ENCODE peak calls at places on chromosomes 2 and 18, in five cellular contexts. One of them, this sample, is unnamed.

GRCh38 chr2:15881120-15881433 is 59.3 kb upstream of the MYCN start:
- DNase-seq in stomach: no peak
- DNase-seq in heart right ventricle: no peak
- DNase-seq in hepatocyte: no peak
- DNase-seq in Caco-2: no peak
- DNase-seq in this sample: no peak

GRCh38 chr2:85405076-85405402 is 5.1 kb downstream of the CAPG start:
- DNase-seq in stomach: no peak
- DNase-seq in heart right ventricle: no peak
- DNase-seq in hepatocyte: no peak
- DNase-seq in Caco-2: no peak
- DNase-seq in this sample: no peak

GRCh38 chr2:185291035-185291647 is 447.5 kb upstream of the FSIP2 start:
- DNase-seq in stomach: peak; percentile 71
- DNase-seq in heart right ventricle: no peak
- DNase-seq in hepatocyte: peak; percentile 83
- DNase-seq in Caco-2: peak; percentile 72
- DNase-seq in this sample: peak; percentile 61

GRCh38 chr2:144456680-144457079 is 63.2 kb downstream of the ZEB2 start:
- DNase-seq in stomach: no peak
- DNase-seq in heart right ventricle: peak; percentile 15
- DNase-seq in hepatocyte: peak; percentile 49
- DNase-seq in Caco-2: no peak
- DNase-seq in this sample: no peak

GRCh38 chr2:100068395-100068794 is 74.0 kb downstream of the AFF3 start:
- DNase-seq in stomach: no peak
- DNase-seq in heart right ventricle: no peak
- DNase-seq in hepatocyte: no peak
- DNase-seq in Caco-2: no peak
- DNase-seq in this sample: no peak

GRCh38 chr2:199070550-199070949 is 387.2 kb downstream of the SATB2 start:
- DNase-seq in stomach: no peak
- DNase-seq in heart right ventricle: no peak
- DNase-seq in hepatocyte: no peak
- DNase-seq in Caco-2: no peak
- DNase-seq in this sample: no peak

GRCh38 chr2:193141-193552 is 70.7 kb downstream of the SH3YL1 start:
- DNase-seq in stomach: no peak
- DNase-seq in heart right ventricle: no peak
- DNase-seq in hepatocyte: no peak
- DNase-seq in Caco-2: no peak
- DNase-seq in this sample: no peak

GRCh38 chr2:101516833-101517690 is 42.1 kb upstream of the RFX8 start:
- DNase-seq in stomach: peak; percentile 45
- DNase-seq in heart right ventricle: no peak
- DNase-seq in hepatocyte: no peak
- DNase-seq in Caco-2: no peak
- DNase-seq in this sample: no peak

GRCh38 chr2:75162897-75163296 is 36.4 kb downstream of the TACR1 start:
- DNase-seq in stomach: no peak
- DNase-seq in heart right ventricle: no peak
- DNase-seq in hepatocyte: no peak
- DNase-seq in Caco-2: no peak
- DNase-seq in this sample: no peak

GRCh38 chr18:68177807-68178702 is 536.9 kb downstream of the TMX3 start:
- DNase-seq in stomach: peak; percentile 25
- DNase-seq in heart right ventricle: no peak
- DNase-seq in hepatocyte: peak; percentile 43
- DNase-seq in Caco-2: no peak
- DNase-seq in this sample: no peak

GRCh38 chr2:203685789-203686433 is 20.5 kb upstream of the CD28 start:
- DNase-seq in stomach: no peak
- DNase-seq in heart right ventricle: no peak
- DNase-seq in hepatocyte: no peak
- DNase-seq in Caco-2: no peak
- DNase-seq in this sample: no peak

GRCh38 chr18:21194871-21195771 is 46.9 kb upstream of the GREB1L start:
- DNase-seq in stomach: no peak
- DNase-seq in heart right ventricle: no peak
- DNase-seq in hepatocyte: peak; percentile 42
- DNase-seq in Caco-2: no peak
- DNase-seq in this sample: no peak

GRCh38 chr2:102033028-102033749 is 41.4 kb downstream of the IL1R2 start:
- DNase-seq in stomach: peak; percentile 81
- DNase-seq in heart right ventricle: peak; percentile 33
- DNase-seq in hepatocyte: peak; percentile 53
- DNase-seq in Caco-2: no peak
- DNase-seq in this sample: no peak

GRCh38 chr2:72041638-72042111 is 106.0 kb downstream of the CYP26B1 start:
- DNase-seq in stomach: no peak
- DNase-seq in heart right ventricle: peak; percentile 32
- DNase-seq in hepatocyte: no peak
- DNase-seq in Caco-2: no peak
- DNase-seq in this sample: no peak

GRCh38 chr2:43224131-43224570 is 2.3 kb downstream of the ZFP36L2 start:
- DNase-seq in stomach: peak; percentile 69
- DNase-seq in heart right ventricle: peak; percentile 74
- DNase-seq in hepatocyte: peak; percentile 83
- DNase-seq in Caco-2: peak; percentile 88
- DNase-seq in this sample: peak; percentile 86

GRCh38 chr2:132519566-132519965 is 103.0 kb downstream of the GPR39 start:
- DNase-seq in stomach: no peak
- DNase-seq in heart right ventricle: no peak
- DNase-seq in hepatocyte: no peak
- DNase-seq in Caco-2: no peak
- DNase-seq in this sample: no peak

GRCh38 chr18:29083545-29083944 is 906.6 kb upstream of the CDH2 start:
- DNase-seq in stomach: no peak
- DNase-seq in heart right ventricle: no peak
- DNase-seq in hepatocyte: no peak
- DNase-seq in Caco-2: no peak
- DNase-seq in this sample: no peak

GRCh38 chr18:50454379-50455005 is 79.6 kb downstream of the SKA1 start:
- DNase-seq in stomach: no peak
- DNase-seq in heart right ventricle: no peak
- DNase-seq in hepatocyte: no peak
- DNase-seq in Caco-2: no peak
- DNase-seq in this sample: no peak

GRCh38 chr18:38651736-38652135 is 1086.1 kb upstream of the CELF4 start:
- DNase-seq in stomach: no peak
- DNase-seq in heart right ventricle: no peak
- DNase-seq in hepatocyte: no peak
- DNase-seq in Caco-2: no peak
- DNase-seq in this sample: no peak

GRCh38 chr2:217905395-217905794 is 97.4 kb downstream of the TNS1 start:
- DNase-seq in stomach: no peak
- DNase-seq in heart right ventricle: peak; percentile 72
- DNase-seq in hepatocyte: no peak
- DNase-seq in Caco-2: no peak
- DNase-seq in this sample: no peak

GRCh38 chr18:48356151-48356745 is 52.9 kb downstream of the ZBTB7C start:
- DNase-seq in stomach: no peak
- DNase-seq in heart right ventricle: no peak
- DNase-seq in hepatocyte: no peak
- DNase-seq in Caco-2: no peak
- DNase-seq in this sample: no peak

GRCh38 chr2:227805578-227805977 is 8.1 kb upstream of the CCL20 start:
- DNase-seq in stomach: no peak
- DNase-seq in heart right ventricle: no peak
- DNase-seq in hepatocyte: no peak
- DNase-seq in Caco-2: no peak
- DNase-seq in this sample: no peak

GRCh38 chr18:38751897-38752296 is 1186.3 kb upstream of the CELF4 start:
- DNase-seq in stomach: no peak
- DNase-seq in heart right ventricle: no peak
- DNase-seq in hepatocyte: peak; percentile 32
- DNase-seq in Caco-2: no peak
- DNase-seq in this sample: no peak

GRCh38 chr18:48842259-48843061 is 108.3 kb downstream of the SMAD7 start:
- DNase-seq in stomach: peak; percentile 44
- DNase-seq in heart right ventricle: peak; percentile 42
- DNase-seq in hepatocyte: no peak
- DNase-seq in Caco-2: no peak
- DNase-seq in this sample: no peak

GRCh38 chr2:162401871-162402270 is 57.9 kb downstream of the GCA start:
- DNase-seq in stomach: no peak
- DNase-seq in heart right ventricle: no peak
- DNase-seq in hepatocyte: no peak
- DNase-seq in Caco-2: no peak
- DNase-seq in this sample: no peak

GRCh38 chr2:162400336-162400735 is 56.4 kb downstream of the GCA start:
- DNase-seq in stomach: no peak
- DNase-seq in heart right ventricle: no peak
- DNase-seq in hepatocyte: no peak
- DNase-seq in Caco-2: no peak
- DNase-seq in this sample: no peak

DNA sequence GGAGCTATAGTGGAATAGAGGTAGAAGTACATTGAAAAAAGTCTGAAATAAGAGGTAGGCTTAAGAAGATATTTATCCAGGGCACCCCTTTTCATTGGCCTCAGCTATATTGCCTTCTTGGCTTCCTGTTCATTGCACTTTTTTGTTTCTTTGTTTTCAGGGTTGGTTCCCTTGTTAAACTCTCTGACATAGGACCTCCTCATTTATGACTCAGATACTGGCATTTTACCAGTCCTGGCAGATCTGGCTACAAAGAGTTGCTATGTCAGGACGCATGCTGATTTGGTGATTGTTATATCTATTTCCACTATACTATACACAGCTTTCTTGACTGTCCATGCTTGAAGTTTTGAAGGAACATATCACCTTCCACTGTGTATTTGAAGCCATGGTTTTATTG is 60.0 kb downstream of the GCA start:
- DNase-seq in stomach: no peak
- DNase-seq in heart right ventricle: no peak
- DNase-seq in hepatocyte: no peak
- DNase-seq in Caco-2: no peak
- DNase-seq in this sample: no peak
- H3K27me3 ChIP-seq in stomach: no peaks in the 10 kb centered on the region
- H3K27me3 ChIP-seq in heart right ventricle: no peaks in the 10 kb centered on the region
- H3K27me3 ChIP-seq in hepatocyte: no peaks in the 10 kb centered on the region
- H3K27me3 ChIP-seq in Caco-2: no peaks in the 10 kb centered on the region
- H3K27me3 ChIP-seq in this sample: peaks cover 6% of the 10 kb centered on the region

DNA sequence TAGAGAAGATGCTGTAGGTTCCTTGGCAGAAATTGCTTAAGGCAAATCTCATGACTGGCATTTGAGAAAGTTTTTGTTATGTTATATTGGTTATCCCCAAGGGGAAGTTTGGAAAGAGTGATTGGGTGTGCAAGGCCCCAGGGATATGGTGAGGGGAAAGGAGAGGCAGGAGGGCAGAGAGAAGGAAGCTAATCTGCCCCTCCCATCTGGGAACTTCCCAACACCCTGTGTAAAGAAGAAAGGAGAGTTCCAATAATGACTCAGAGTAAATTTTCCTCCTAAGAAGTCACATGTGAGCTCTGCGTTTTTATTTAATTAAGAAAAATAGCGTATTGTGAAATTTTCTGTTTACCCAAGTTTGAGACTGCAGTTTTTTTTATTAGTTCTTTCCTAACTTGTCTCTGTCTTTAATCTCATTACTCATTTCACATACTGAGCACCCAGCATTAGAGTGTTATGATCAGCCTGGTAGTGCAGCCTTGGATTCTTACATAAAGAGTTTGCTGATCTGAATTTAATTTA is 3.1 kb upstream of the KYNU start:
- DNase-seq in stomach: peak; percentile 58
- DNase-seq in heart right ventricle: no peak
- DNase-seq in hepatocyte: peak; percentile 72
- DNase-seq in Caco-2: peak; percentile 42
- DNase-seq in this sample: no peak
- H3K4me1 ChIP-seq in stomach: peaks cover 8% of the 10 kb centered on the region
- H3K4me1 ChIP-seq in heart right ventricle: no peaks in the 10 kb centered on the region
- H3K4me1 ChIP-seq in hepatocyte: peaks cover 12% of the 10 kb centered on the region
- H3K4me1 ChIP-seq in Caco-2: peaks cover 46% of the 10 kb centered on the region
- H3K4me1 ChIP-seq in this sample: peaks cover 3% of the 10 kb centered on the region

GRCh38 chr2:234497592-234498023 is 727 bp upstream of the ARL4C start:
- DNase-seq in stomach: no peak
- DNase-seq in heart right ventricle: no peak
- DNase-seq in hepatocyte: no peak
- DNase-seq in Caco-2: no peak
- DNase-seq in this sample: no peak

GRCh38 chr2:234495076-234495800 is 1.6 kb downstream of the ARL4C start:
- DNase-seq in stomach: no peak
- DNase-seq in heart right ventricle: no peak
- DNase-seq in hepatocyte: peak; percentile 42
- DNase-seq in Caco-2: peak; percentile 37
- DNase-seq in this sample: no peak

GRCh38 chr2:234495801-234496441 is 960 bp downstream of the ARL4C start:
- DNase-seq in stomach: peak; percentile 39
- DNase-seq in heart right ventricle: peak; percentile 23
- DNase-seq in hepatocyte: peak; percentile 35
- DNase-seq in Caco-2: peak; percentile 13
- DNase-seq in this sample: peak; percentile 53

GRCh38 chr2:234496442-234496834 is 443 bp downstream of the ARL4C start:
- DNase-seq in stomach: peak; percentile 29
- DNase-seq in heart right ventricle: peak; percentile 26
- DNase-seq in hepatocyte: peak; percentile 77
- DNase-seq in Caco-2: no peak
- DNase-seq in this sample: peak; percentile 48

GRCh38 chr2:234496835-234497591 is at the start of gene ARL4C:
- DNase-seq in stomach: peak; percentile 71
- DNase-seq in heart right ventricle: peak; percentile 77
- DNase-seq in hepatocyte: peak; percentile 90
- DNase-seq in Caco-2: peak; percentile 47
- DNase-seq in this sample: peak; percentile 60
- H3K4me3 ChIP-seq in stomach: peak within 1 kb of the TSS; percentile 71
- H3K4me3 ChIP-seq in heart right ventricle: peak within 1 kb of the TSS; percentile 68
- H3K4me3 ChIP-seq in hepatocyte: peak within 1 kb of the TSS; percentile 81
- H3K4me3 ChIP-seq in Caco-2: peak within 1 kb of the TSS; percentile 96
- H3K4me3 ChIP-seq in this sample: peak within 1 kb of the TSS; percentile 61

DNA sequence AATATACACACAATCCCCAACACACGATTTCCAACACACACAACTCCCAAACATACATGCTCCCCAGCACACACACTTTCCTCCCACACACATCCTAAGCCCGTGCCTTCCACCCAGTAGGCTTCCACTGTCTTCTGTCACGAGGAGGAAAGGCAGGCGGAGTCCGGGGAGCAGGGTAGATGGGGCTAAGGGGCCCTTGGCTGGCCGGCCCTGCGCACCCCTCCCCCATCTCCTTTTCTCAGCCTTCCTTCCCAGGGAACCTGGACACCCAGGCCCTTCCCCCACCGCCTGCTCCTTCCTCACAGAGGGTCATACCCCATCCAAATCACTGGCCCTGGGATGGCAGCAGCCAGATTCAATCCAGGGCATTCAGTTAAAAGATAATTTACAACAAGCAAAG is 3.4 kb upstream of the PDCD1 start:
- DNase-seq in stomach: no peak
- DNase-seq in heart right ventricle: no peak
- DNase-seq in hepatocyte: no peak
- DNase-seq in Caco-2: no peak
- DNase-seq in this sample: no peak
- H3K27me3 ChIP-seq in stomach: peaks cover 3% of the 10 kb centered on the region
- H3K27me3 ChIP-seq in heart right ventricle: peaks cover 21% of the 10 kb centered on the region
- H3K27me3 ChIP-seq in hepatocyte: no peaks in the 10 kb centered on the region
- H3K27me3 ChIP-seq in Caco-2: no peaks in the 10 kb centered on the region
- H3K27me3 ChIP-seq in this sample: peaks cover 2% of the 10 kb centered on the region

This sample was measured in HAP-1.